ENCODE peak calls at places on chromosomes 5 and 9, in five cellular contexts. One of them, this sample, is unnamed.

GRCh38 chr9:115289757-115290208 is 171.8 kb upstream of the TNC start:
- DNase-seq in HFFc6: peak; percentile 48
- DNase-seq in CD4-positive, alpha-beta T cell: no peak
- DNase-seq in GM03348: no peak
- DNase-seq in activated T-cell treated with anti-CD3 and anti-CD28 coated beads for 1 hour: no peak
- DNase-seq in this sample: no peak

GRCh38 chr5:149452007-149452664 is 73.0 kb upstream of the IL17B start:
- DNase-seq in GM03348: peak; percentile 45
- DNase-seq in CD4-positive, alpha-beta T cell: no peak
- DNase-seq in HFFc6: no peak
- DNase-seq in activated T-cell treated with anti-CD3 and anti-CD28 coated beads for 1 hour: no peak
- DNase-seq in this sample: no peak

GRCh38 chr5:157159209-157159751 is 6.8 kb downstream of the GARIN3 start:
- DNase-seq in GM03348: no peak
- DNase-seq in CD4-positive, alpha-beta T cell: no peak
- DNase-seq in activated T-cell treated with anti-CD3 and anti-CD28 coated beads for 1 hour: no peak
- DNase-seq in HFFc6: no peak
- DNase-seq in this sample: peak; percentile 29

GRCh38 chr5:38692346-38692745 is 135.9 kb upstream of the LIFR start:
- DNase-seq in HFFc6: no peak
- DNase-seq in activated T-cell treated with anti-CD3 and anti-CD28 coated beads for 1 hour: no peak
- DNase-seq in GM03348: no peak
- DNase-seq in CD4-positive, alpha-beta T cell: no peak
- DNase-seq in this sample: no peak

GRCh38 chr9:111298831-111299603 is 31.0 kb downstream of the OR2K2 start:
- DNase-seq in activated T-cell treated with anti-CD3 and anti-CD28 coated beads for 1 hour: no peak
- DNase-seq in HFFc6: peak; percentile 64
- DNase-seq in CD4-positive, alpha-beta T cell: no peak
- DNase-seq in GM03348: peak; percentile 50
- DNase-seq in this sample: no peak

GRCh38 chr9:115035872-115036612 is 81.9 kb downstream of the TNC start:
- DNase-seq in CD4-positive, alpha-beta T cell: no peak
- DNase-seq in activated T-cell treated with anti-CD3 and anti-CD28 coated beads for 1 hour: no peak
- DNase-seq in HFFc6: no peak
- DNase-seq in GM03348: peak; percentile 63
- DNase-seq in this sample: no peak

GRCh38 chr5:65418661-65419060 is 63.1 kb downstream of the ADAMTS6 start:
- DNase-seq in HFFc6: peak; percentile 59
- DNase-seq in GM03348: no peak
- DNase-seq in activated T-cell treated with anti-CD3 and anti-CD28 coated beads for 1 hour: no peak
- DNase-seq in CD4-positive, alpha-beta T cell: no peak
- DNase-seq in this sample: no peak

GRCh38 chr5:64749385-64749784 is 19.1 kb downstream of the SREK1IP1 start:
- DNase-seq in CD4-positive, alpha-beta T cell: no peak
- DNase-seq in HFFc6: no peak
- DNase-seq in GM03348: no peak
- DNase-seq in activated T-cell treated with anti-CD3 and anti-CD28 coated beads for 1 hour: no peak
- DNase-seq in this sample: no peak

GRCh38 chr9:80557256-80557655 is 985.5 kb downstream of the TLE4 start:
- DNase-seq in HFFc6: no peak
- DNase-seq in CD4-positive, alpha-beta T cell: no peak
- DNase-seq in activated T-cell treated with anti-CD3 and anti-CD28 coated beads for 1 hour: no peak
- DNase-seq in GM03348: no peak
- DNase-seq in this sample: no peak

GRCh38 chr5:65070026-65070425 is 301.3 kb downstream of the CWC27 start:
- DNase-seq in GM03348: no peak
- DNase-seq in activated T-cell treated with anti-CD3 and anti-CD28 coated beads for 1 hour: no peak
- DNase-seq in HFFc6: no peak
- DNase-seq in CD4-positive, alpha-beta T cell: no peak
- DNase-seq in this sample: no peak

GRCh38 chr9:17810293-17810692 is 231.4 kb downstream of the SH3GL2 start:
- DNase-seq in CD4-positive, alpha-beta T cell: no peak
- DNase-seq in HFFc6: no peak
- DNase-seq in GM03348: no peak
- DNase-seq in activated T-cell treated with anti-CD3 and anti-CD28 coated beads for 1 hour: no peak
- DNase-seq in this sample: no peak

GRCh38 chr5:165495829-165496380 is 1990.5 kb downstream of the MAT2B start:
- DNase-seq in activated T-cell treated with anti-CD3 and anti-CD28 coated beads for 1 hour: no peak
- DNase-seq in GM03348: no peak
- DNase-seq in CD4-positive, alpha-beta T cell: no peak
- DNase-seq in HFFc6: no peak
- DNase-seq in this sample: no peak

GRCh38 chr5:139658928-139659667 is 10.9 kb downstream of the CXXC5 start:
- DNase-seq in CD4-positive, alpha-beta T cell: no peak
- DNase-seq in GM03348: peak; percentile 82
- DNase-seq in activated T-cell treated with anti-CD3 and anti-CD28 coated beads for 1 hour: no peak
- DNase-seq in HFFc6: peak; percentile 83
- DNase-seq in this sample: no peak

GRCh38 chr9:101484046-101484445 is 48.5 kb upstream of the ALDOB start:
- DNase-seq in GM03348: no peak
- DNase-seq in HFFc6: no peak
- DNase-seq in CD4-positive, alpha-beta T cell: no peak
- DNase-seq in activated T-cell treated with anti-CD3 and anti-CD28 coated beads for 1 hour: no peak
- DNase-seq in this sample: no peak

GRCh38 chr5:102799017-102799416 is 43.9 kb downstream of the PAM start:
- DNase-seq in activated T-cell treated with anti-CD3 and anti-CD28 coated beads for 1 hour: no peak
- DNase-seq in GM03348: no peak
- DNase-seq in HFFc6: no peak
- DNase-seq in CD4-positive, alpha-beta T cell: no peak
- DNase-seq in this sample: no peak

GRCh38 chr5:151923865-151924264 is 786 bp downstream of the GLRA1 start:
- DNase-seq in CD4-positive, alpha-beta T cell: no peak
- DNase-seq in HFFc6: no peak
- DNase-seq in activated T-cell treated with anti-CD3 and anti-CD28 coated beads for 1 hour: no peak
- DNase-seq in GM03348: no peak
- DNase-seq in this sample: no peak

GRCh38 chr5:133801431-133801830 is 167.0 kb downstream of the C5orf15 start:
- DNase-seq in HFFc6: no peak
- DNase-seq in GM03348: no peak
- DNase-seq in activated T-cell treated with anti-CD3 and anti-CD28 coated beads for 1 hour: no peak
- DNase-seq in CD4-positive, alpha-beta T cell: no peak
- DNase-seq in this sample: no peak

GRCh38 chr5:177496111-177497010 is 1.0 kb downstream of the PDLIM7 start:
- DNase-seq in HFFc6: peak; percentile 92
- DNase-seq in activated T-cell treated with anti-CD3 and anti-CD28 coated beads for 1 hour: no peak
- DNase-seq in CD4-positive, alpha-beta T cell: no peak
- DNase-seq in GM03348: peak; percentile 92
- DNase-seq in this sample: no peak

GRCh38 chr9:8736805-8737204 is 937.2 kb upstream of the DMAC1 start:
- DNase-seq in CD4-positive, alpha-beta T cell: no peak
- DNase-seq in activated T-cell treated with anti-CD3 and anti-CD28 coated beads for 1 hour: no peak
- DNase-seq in HFFc6: no peak
- DNase-seq in GM03348: no peak
- DNase-seq in this sample: no peak

GRCh38 chr9:534886-535285 is 306.6 kb upstream of the DMRT1 start:
- DNase-seq in CD4-positive, alpha-beta T cell: no peak
- DNase-seq in GM03348: no peak
- DNase-seq in activated T-cell treated with anti-CD3 and anti-CD28 coated beads for 1 hour: no peak
- DNase-seq in HFFc6: no peak
- DNase-seq in this sample: no peak

GRCh38 chr5:152527358-152528048 is 122.4 kb upstream of the NMUR2 start:
- DNase-seq in activated T-cell treated with anti-CD3 and anti-CD28 coated beads for 1 hour: no peak
- DNase-seq in HFFc6: no peak
- DNase-seq in CD4-positive, alpha-beta T cell: no peak
- DNase-seq in GM03348: peak; percentile 7
- DNase-seq in this sample: no peak

GRCh38 chr5:140186155-140186753 is 11.3 kb downstream of the CYSTM1 start:
- DNase-seq in HFFc6: no peak
- DNase-seq in activated T-cell treated with anti-CD3 and anti-CD28 coated beads for 1 hour: no peak
- DNase-seq in CD4-positive, alpha-beta T cell: no peak
- DNase-seq in GM03348: no peak
- DNase-seq in this sample: no peak

GRCh38 chr5:53041071-53041692 is 52.0 kb downstream of the ITGA2 start:
- DNase-seq in GM03348: no peak
- DNase-seq in CD4-positive, alpha-beta T cell: no peak
- DNase-seq in HFFc6: peak; percentile 58
- DNase-seq in activated T-cell treated with anti-CD3 and anti-CD28 coated beads for 1 hour: no peak
- DNase-seq in this sample: no peak

GRCh38 chr9:92236465-92236864 is 57.0 kb downstream of the IARS1 start:
- DNase-seq in CD4-positive, alpha-beta T cell: no peak
- DNase-seq in HFFc6: no peak
- DNase-seq in activated T-cell treated with anti-CD3 and anti-CD28 coated beads for 1 hour: no peak
- DNase-seq in GM03348: no peak
- DNase-seq in this sample: no peak

GRCh38 chr5:172658869-172659513 is 17.9 kb downstream of the NEURL1B start:
- DNase-seq in CD4-positive, alpha-beta T cell: no peak
- DNase-seq in activated T-cell treated with anti-CD3 and anti-CD28 coated beads for 1 hour: no peak
- DNase-seq in HFFc6: no peak
- DNase-seq in GM03348: no peak
- DNase-seq in this sample: no peak

GRCh38 chr9:119091074-119091473 is 278.2 kb downstream of the BRINP1 start:
- DNase-seq in activated T-cell treated with anti-CD3 and anti-CD28 coated beads for 1 hour: no peak
- DNase-seq in CD4-positive, alpha-beta T cell: no peak
- DNase-seq in GM03348: no peak
- DNase-seq in HFFc6: no peak
- DNase-seq in this sample: no peak

This sample was measured in CD8-positive, alpha-beta T cell.